ENCODE peak calls at places on chromosomes 6 and 20, in five cellular contexts. K, H, C, N and D are unnamed samples.

GRCh38 chr20:4220352-4220751 is 205.0 kb upstream of the RNF24 start:
- DNase-seq in C (no peak), N (no peak), K (no peak), H (no peak), D (no peak)

GRCh38 chr6:3309391-3310050 is 50.8 kb downstream of the PSMG4 start:
- DNase-seq in N (no peak), K (no peak), C (no peak), H (no peak), D (no peak)

GRCh38 chr6:108123946-108124345 is 41.9 kb upstream of the NR2E1 start:
- DNase-seq in N (no peak), H (no peak), K (no peak), C (no peak), D (no peak)

GRCh38 chr6:3619800-3620199 is 131.7 kb downstream of the PXDC1 start:
- DNase-seq in N (no peak), H (no peak), K (no peak), C (no peak), D (no peak)

GRCh38 chr6:2403546-2403945 is 158.1 kb upstream of the GMDS start:
- DNase-seq in N (no peak), C (no peak), H (no peak), K (no peak), D (no peak)

GRCh38 chr6:161134550-161135298 is 139.1 kb downstream of the AGPAT4 start:
- DNase-seq in C (no peak), N (no peak), H (no peak), K (no peak), D (no peak)

GRCh38 chr20:6530916-6531315 is 236.6 kb upstream of the BMP2 start:
- DNase-seq in K (no peak), N (no peak), C (no peak), H (no peak), D (no peak)

GRCh38 chr6:27161115-27161514 is 86.4 kb upstream of the PRSS16 start:
- DNase-seq in K (no peak), H (no peak), C (no peak), N (no peak), D (no peak)

GRCh38 chr20:6515261-6515660 is 252.2 kb upstream of the BMP2 start:
- DNase-seq in K (no peak), N (no peak), H (no peak), C (no peak), D (no peak)

GRCh38 chr6:157693867-157694266 is 129.2 kb upstream of the SNX9 start:
- DNase-seq in N (no peak), H (no peak), C (no peak), K (no peak), D (no peak)

GRCh38 chr20:32457476-32457986 is 99.4 kb downstream of the ASXL1 start:
- DNase-seq in K (peak), N (peak), H (peak), C (peak), D (peak)

GRCh38 chr6:90663873-90664272 is 77.0 kb upstream of the MAP3K7 start:
- DNase-seq in H (no peak), C (no peak), K (no peak), N (no peak), D (peak)

GRCh38 chr6:78850621-78851020 is 16.7 kb upstream of the IRAK1BP1 start:
- DNase-seq in C (no peak), K (no peak), H (peak), N (no peak), D (no peak)

GRCh38 chr6:81606965-81607381 is 145.5 kb downstream of the TENT5A start:
- DNase-seq in N (no peak), H (peak), K (peak), C (no peak), D (peak)

GRCh38 chr6:47004458-47004857 is 37.7 kb downstream of the ADGRF1 start:
- DNase-seq in N (peak), K (no peak), C (no peak), H (peak), D (peak)

GRCh38 chr6:123788319-123788718 is 15.3 kb upstream of the NKAIN2 start:
- DNase-seq in H (no peak), K (no peak), N (no peak), C (no peak), D (no peak)

GRCh38 chr6:109194770-109195169 is 99.5 kb downstream of the CEP57L1 start:
- DNase-seq in K (no peak), H (no peak), C (no peak), N (no peak), D (no peak)

GRCh38 chr6:56689114-56689513 is 46.4 kb upstream of the DST start:
- DNase-seq in H (peak), C (no peak), N (no peak), K (no peak), D (no peak)